ENCODE peak calls at places on chromosome 10, in four cellular contexts. V, Z, I and S are unnamed samples. For H3K4me1, the result is how much of the 10 kb centered on the place peaks cover.

GRCh38 chr10:121262774-121263406 is 335.4 kb downstream of the FGFR2 start:
- DNase-seq in Z (no peak), I (no peak), V (no peak), S (no peak)

GRCh38 chr10:128026620-128027281 is 99.5 kb downstream of the MKI67 start:
- DNase-seq in V (peak), I (no peak), Z (no peak), S (no peak)

GRCh38 chr10:43203491-43204393 is 63.1 kb downstream of the RASGEF1A start:
- DNase-seq in V (no peak), Z (peak), I (no peak), S (peak)

GRCh38 chr10:43128958-43129706 is 9.1 kb upstream of the CSGALNACT2 start:
- DNase-seq in Z (no peak), I (peak), V (no peak), S (no peak)

GRCh38 chr10:103592186-103593021 is 98.9 kb downstream of the NEURL1 start:
- DNase-seq in V (no peak), I (no peak), Z (peak), S (no peak)

GRCh38 chr10:104199567-104199966 is 32.6 kb downstream of the CFAP43 start:
- DNase-seq in V (no peak), I (no peak), Z (no peak), S (no peak)

GRCh38 chr10:12847361-12847975 is 154.0 kb downstream of the CCDC3 start:
- DNase-seq in Z (peak), V (no peak), I (peak), S (no peak)

GRCh38 chr10:87863102-87863943 is at the start of the genes KLLN and PTEN:
- DNase-seq in V (peak), I (peak), Z (peak), S (peak)

DNA sequence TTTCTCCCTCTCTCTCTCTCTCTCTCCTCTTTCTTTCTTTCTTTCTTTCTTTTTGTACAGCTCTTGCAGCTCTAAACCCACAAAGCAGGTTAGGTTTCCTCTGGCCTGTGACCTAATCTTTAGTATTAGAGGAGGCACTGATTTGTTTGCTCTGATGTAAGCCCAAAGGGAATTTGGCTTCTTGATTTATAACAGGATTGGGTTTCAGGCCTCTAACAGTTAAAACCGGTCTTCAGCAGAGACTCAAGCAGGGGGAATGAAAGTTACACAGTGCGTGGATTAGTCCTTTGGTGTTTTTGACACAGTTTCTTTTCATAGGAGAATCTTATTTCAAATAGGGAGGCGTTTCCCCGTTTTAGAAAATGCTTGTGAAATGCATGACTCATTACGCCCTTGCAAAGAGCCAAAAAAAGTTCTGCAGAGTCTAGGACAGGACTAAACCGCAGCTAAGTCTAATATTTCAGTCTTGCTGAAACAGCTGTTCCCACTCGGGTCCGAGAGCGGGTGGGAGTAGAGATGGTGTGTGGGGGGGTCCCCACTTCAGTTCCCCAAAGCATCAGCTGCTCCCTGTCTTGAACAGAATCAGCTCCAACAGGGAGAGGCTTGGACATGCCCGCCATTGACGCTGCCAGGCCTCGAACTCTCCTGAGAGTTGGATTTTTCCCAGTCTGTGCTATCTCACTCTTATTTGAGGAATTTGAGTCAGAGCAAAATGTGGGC is 296.5 kb upstream of the PITRM1 start:
- DNase-seq in V (peak), I (no peak), Z (no peak), S (peak)
- H3K4me1 ChIP-seq in V (under half), I (half or more), Z (under half), S (half or more)

GRCh38 chr10:653991-654646 is 35.3 kb downstream of the DIP2C start:
- DNase-seq in I (no peak), Z (no peak), V (no peak), S (no peak)
- H3K27ac ChIP-seq in I (peak), Z (no peak), V (no peak), S (no peak)

GRCh38 chr10:123459371-123460224 is 206.6 kb upstream of the GPR26 start:
- DNase-seq in I (no peak), Z (no peak), V (no peak), S (no peak)
- H3K4me1 ChIP-seq in I (under half), Z (under half), V (under half), S (under half)

GRCh38 chr10:86647773-86648705 is 6.3 kb upstream of the OPN4 start:
- DNase-seq in I (peak), Z (no peak), V (no peak), S (no peak)
- H3K27ac ChIP-seq in I (peak), Z (no peak), V (no peak), S (no peak)

DNA sequence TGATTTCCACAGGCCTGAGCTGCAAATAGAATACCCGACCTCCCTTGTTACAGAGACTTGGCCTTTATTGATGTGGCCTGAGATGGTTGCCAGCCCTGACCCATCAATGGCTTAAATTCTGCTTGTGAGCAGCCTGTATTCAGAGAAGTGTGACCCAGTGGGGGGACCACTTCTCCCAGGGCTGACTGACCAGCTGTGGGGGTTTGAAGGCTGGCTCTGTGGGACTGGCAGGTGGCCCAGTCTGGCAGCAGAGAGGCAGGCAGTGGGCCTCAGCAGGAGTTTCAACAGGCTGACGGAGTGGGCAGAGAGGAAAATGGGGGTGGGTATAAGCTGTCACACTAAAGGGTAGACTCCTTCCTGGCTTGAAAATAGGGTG is 12.2 kb upstream of the PPIF start:
- DNase-seq in Z (no peak), I (no peak), V (no peak), S (no peak)
- H3K4me1 ChIP-seq in Z (under half), I (under half), V (under half), S (under half)

DNA sequence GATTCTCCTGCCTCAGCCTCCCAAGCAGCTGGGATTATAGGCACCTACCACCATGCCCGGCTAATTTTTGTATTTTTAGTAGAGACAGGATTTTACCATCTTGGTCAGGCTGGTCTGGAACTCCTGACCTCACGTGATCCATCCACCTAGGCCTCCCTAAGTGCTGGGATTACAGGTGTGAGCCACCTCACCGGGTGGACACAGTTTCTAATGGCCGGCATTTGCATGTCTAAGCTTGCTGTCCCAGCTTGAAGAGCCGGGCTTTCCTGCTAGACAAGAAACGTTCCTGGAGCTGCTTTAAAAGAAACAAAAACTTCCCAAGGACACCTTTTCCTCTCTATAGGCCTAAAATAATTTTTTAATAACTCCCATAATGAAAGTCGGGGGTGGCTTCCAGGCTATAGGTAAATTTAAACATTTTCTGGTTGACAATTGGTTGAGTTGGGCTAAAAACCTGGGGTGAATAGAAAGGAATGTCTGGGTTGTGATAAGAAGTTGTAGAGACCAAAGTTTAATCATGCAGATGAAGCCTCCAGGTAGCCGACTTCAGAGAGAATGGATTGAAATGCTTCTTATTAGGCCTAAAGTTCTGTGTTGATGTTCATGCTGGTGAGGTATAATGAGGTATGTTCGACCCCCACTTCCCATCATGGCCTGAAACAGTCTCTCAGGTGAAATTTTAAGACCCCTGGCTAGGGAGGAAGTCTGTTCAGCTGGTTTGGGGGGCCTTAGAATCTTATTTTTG is 8.8 kb downstream of the ACADSB start:
- DNase-seq in V (no peak), I (no peak), Z (no peak), S (no peak)
- H3K27ac ChIP-seq in V (no peak), I (no peak), Z (no peak), S (no peak)